ENCODE peak calls at places on chromosomes 16 and 17, in seven cellular contexts. Y is tibial artery; I is activated CD4-positive, alpha-beta T cell treated with anti-CD3 and anti-CD28 coated beads, Interleukin-2, amount 50 U/mL, for 1 hour; W is activated naive CD8-positive, alpha-beta T cell treated with anti-CD3 and anti-CD28 coated beads, Interleukin-2, amount 50 U/mL, for 24 hours; E is stimulated activated CD4-positive, alpha-beta T cell treated with anti-CD3 and anti-CD28 coated beads, Interleukin-1b, Interleukin-23, amount 100 ng/mL, for 1 hour; S is body of pancreas; U is Caco-2. V is an unnamed sample.

GRCh38 chr17:81256616-81257015 is 17.5 kb downstream of the NDUFAF8 start:
- DNase-seq in Y (no peak), I (no peak), W (no peak), E (no peak), S (no peak), U (no peak), V (no peak)

GRCh38 chr16:51388516-51388951 is 237.5 kb upstream of the SALL1 start:
- DNase-seq in Y (no peak), I (no peak), W (no peak), E (no peak), S (no peak), U (no peak), V (peak; percentile 57)

GRCh38 chr17:949623-950338 is 29.8 kb downstream of the NXN start:
- DNase-seq in Y (no peak), I (no peak), W (no peak), E (no peak), S (no peak), U (no peak), V (no peak)

GRCh38 chr17:64641499-64641898 is 20.6 kb downstream of the SMURF2 start:
- DNase-seq in Y (no peak), I (no peak), W (no peak), E (no peak), S (peak; percentile 39), U (peak; percentile 48), V (no peak)

GRCh38 chr17:9729735-9730420 is 61.5 kb downstream of the DHRS7C start:
- DNase-seq in Y (no peak), I (no peak), W (no peak), E (no peak), S (no peak), U (no peak), V (no peak)

GRCh38 chr16:17446661-17447060 is 24.1 kb downstream of the XYLT1 start:
- DNase-seq in Y (no peak), I (no peak), W (no peak), E (no peak), S (no peak), U (no peak), V (no peak)

GRCh38 chr17:77858291-77859034 is 100.0 kb upstream of the TNRC6C start:
- DNase-seq in Y (no peak), I (no peak), W (no peak), E (no peak), S (no peak), U (no peak), V (no peak)

GRCh38 chr17:17538417-17539391 is 42.5 kb upstream of the RASD1 start:
- DNase-seq in Y (no peak), I (no peak), W (no peak), E (no peak), S (peak; percentile 84), U (peak; percentile 92), V (no peak)

GRCh38 chr17:78124081-78124835 is 4.3 kb downstream of the TMC6 start:
- DNase-seq in Y (no peak), I (no peak), W (peak; percentile 37), E (no peak), S (no peak), U (no peak), V (no peak)

GRCh38 chr17:266701-267656 is 85.5 kb upstream of the DOC2B start:
- DNase-seq in Y (no peak), I (no peak), W (no peak), E (no peak), S (peak; percentile 16), U (peak; percentile 17), V (peak; percentile 53)

GRCh38 chr17:53313746-53314145 is 509.0 kb upstream of the KIF2B start:
- DNase-seq in Y (no peak), I (no peak), W (no peak), E (no peak), S (no peak), U (no peak), V (no peak)

GRCh38 chr17:21174719-21175118 is 39.2 kb downstream of the TMEM11 start:
- DNase-seq in Y (no peak), I (no peak), W (no peak), E (no peak), S (no peak), U (no peak), V (peak; percentile 59)

GRCh38 chr16:74623214-74623842 is 16.4 kb upstream of the GLG1 start:
- DNase-seq in Y (no peak), I (no peak), W (no peak), E (no peak), S (no peak), U (peak; percentile 21), V (no peak)

GRCh38 chr17:31513731-31514427 is 122.4 kb downstream of the RAB11FIP4 start:
- DNase-seq in Y (no peak), I (no peak), W (no peak), E (no peak), S (no peak), U (no peak), V (no peak)

GRCh38 chr16:49701867-49702494 is 153.9 kb downstream of the ZNF423 start:
- DNase-seq in Y (peak; percentile 73), I (no peak), W (no peak), E (no peak), S (peak; percentile 17), U (no peak), V (peak; percentile 86)

GRCh38 chr17:41329279-41329925 is 13.9 kb upstream of the KRTAP17-1 start:
- DNase-seq in Y (no peak), I (no peak), W (peak; percentile 31), E (no peak), S (peak; percentile 33), U (peak; percentile 74), V (no peak)

GRCh38 chr17:3792481-3792880 is 8.5 kb downstream of the ITGAE start:
- DNase-seq in Y (no peak), I (no peak), W (no peak), E (no peak), S (no peak), U (no peak), V (no peak)

GRCh38 chr17:17362531-17362930 is 59.4 kb downstream of the NT5M start:
- DNase-seq in Y (no peak), I (no peak), W (no peak), E (no peak), S (no peak), U (no peak), V (peak; percentile 58)

GRCh38 chr16:89096042-89096717 is 2.5 kb downstream of the ACSF3 start:
- DNase-seq in Y (no peak), I (no peak), W (no peak), E (no peak), S (no peak), U (no peak), V (no peak)

GRCh38 chr16:48102083-48103008 is 53.4 kb downstream of the ABCC12 start:
- DNase-seq in Y (no peak), I (no peak), W (no peak), E (no peak), S (peak; percentile 32), U (no peak), V (no peak)

GRCh38 chr16:73095142-73095791 is 47.3 kb upstream of the ZFHX3 start:
- DNase-seq in Y (no peak), I (no peak), W (no peak), E (no peak), S (peak; percentile 16), U (no peak), V (no peak)

GRCh38 chr17:1629647-1630310 is 1.1 kb upstream of the SLC43A2 start:
- DNase-seq in Y (peak; percentile 45), I (peak; percentile 68), W (peak; percentile 92), E (peak; percentile 63), S (peak; percentile 68), U (peak; percentile 86), V (no peak)

GRCh38 chr16:52731219-52731875 is 184.4 kb upstream of the TOX3 start:
- DNase-seq in Y (no peak), I (no peak), W (no peak), E (no peak), S (no peak), U (no peak), V (no peak)

GRCh38 chr17:48460055-48460454 is 30.0 kb upstream of the SKAP1 start:
- DNase-seq in Y (no peak), I (no peak), W (no peak), E (no peak), S (no peak), U (no peak), V (no peak)

GRCh38 chr17:55420067-55420775 is 1.4 kb downstream of the MMD start:
- DNase-seq in Y (no peak), I (no peak), W (peak; percentile 20), E (no peak), S (no peak), U (no peak), V (no peak)

GRCh38 chr17:17575360-17576251 is 15.9 kb downstream of the PEMT start:
- DNase-seq in Y (no peak), I (no peak), W (no peak), E (no peak), S (no peak), U (no peak), V (no peak)

GRCh38 chr17:3859895-3860294 is 13.8 kb upstream of the NCBP3 start:
- DNase-seq in Y (no peak), I (no peak), W (no peak), E (no peak), S (no peak), U (no peak), V (no peak)

GRCh38 chr16:23842137-23842600 is 6.4 kb downstream of the PRKCB start:
- DNase-seq in Y (no peak), I (no peak), W (no peak), E (no peak), S (no peak), U (no peak), V (no peak)

GRCh38 chr16:77540656-77541055 is 105.8 kb upstream of the ADAMTS18 start:
- DNase-seq in Y (no peak), I (no peak), W (no peak), E (no peak), S (no peak), U (no peak), V (no peak)

GRCh38 chr16:2297506-2297860 is 29.6 kb upstream of the RNPS1 start:
- DNase-seq in Y (no peak), I (no peak), W (no peak), E (no peak), S (no peak), U (no peak), V (no peak)

GRCh38 chr17:72077326-72077960 is 43.4 kb upstream of the SOX9 start:
- DNase-seq in Y (no peak), I (no peak), W (no peak), E (no peak), S (no peak), U (no peak), V (peak; percentile 28)

GRCh38 chr16:61890346-61890745 is 145.9 kb downstream of the CDH8 start:
- DNase-seq in Y (no peak), I (no peak), W (no peak), E (no peak), S (no peak), U (no peak), V (no peak)

GRCh38 chr17:80456465-80457235 is 19.8 kb downstream of the NPTX1 start:
- DNase-seq in Y (no peak), I (no peak), W (no peak), E (no peak), S (no peak), U (no peak), V (no peak)

GRCh38 chr16:12255919-12256665 is 279.6 kb downstream of the SNX29 start:
- DNase-seq in Y (no peak), I (no peak), W (no peak), E (no peak), S (no peak), U (no peak), V (no peak)

GRCh38 chr17:73657473-73658116 is 13.3 kb upstream of the SDK2 start:
- DNase-seq in Y (no peak), I (peak; percentile 22), W (peak; percentile 32), E (no peak), S (peak; percentile 55), U (peak; percentile 68), V (no peak)

GRCh38 chr17:2707721-2708584 is 3.6 kb downstream of the CLUH start:
- DNase-seq in Y (peak; percentile 58), I (no peak), W (no peak), E (no peak), S (peak; percentile 71), U (no peak), V (no peak)